ENCODE peak calls at places on chromosomes 4 and X, in four cellular contexts. N is activated CD8-positive, alpha-beta T cell treated with anti-CD3 and anti-CD28 coated beads for 36 hours; Z is NCI-H1417; A is activated CD4-positive, alpha-beta T cell treated with anti-CD3 and anti-CD28 coated beads for 24 hours. O is an unnamed sample.

GRCh38 chrX:121755541-121755940 is 708.1 kb downstream of the GLUD2 start:
- DNase-seq in N (no peak), A (no peak), Z (no peak), O (no peak)

GRCh38 chr4:52825311-52826090 is 36.6 kb upstream of the RASL11B start:
- DNase-seq in N (peak), Z (no peak), A (no peak), O (no peak)

GRCh38 chrX:74705269-74705668 is 90.8 kb upstream of the RLIM start:
- DNase-seq in N (no peak), A (no peak), Z (no peak), O (no peak)

GRCh38 chr4:156545003-156545785 is 426.4 kb downstream of the PDGFC start:
- DNase-seq in Z (no peak), A (no peak), N (no peak), O (no peak)

GRCh38 chrX:84168095-84168494 is 19.9 kb downstream of the RPS6KA6 start:
- DNase-seq in A (no peak), N (no peak), Z (no peak), O (no peak)

GRCh38 chr4:33996075-33996718 is 2248.1 kb downstream of the ARAP2 start:
- DNase-seq in N (no peak), Z (no peak), A (no peak), O (no peak)

GRCh38 chrX:37745354-37745753 is 34.5 kb upstream of the CYBB start:
- DNase-seq in Z (peak), A (peak), N (peak), O (peak)

GRCh38 chrX:27674491-27674890 is 84.3 kb downstream of the DCAF8L2 start:
- DNase-seq in Z (no peak), N (no peak), A (no peak), O (no peak)

GRCh38 chrX:148385471-148385870 is 114.9 kb upstream of the AFF2 start:
- DNase-seq in N (no peak), A (no peak), Z (no peak), O (no peak)

GRCh38 chr4:185219551-185220344 is 10.3 kb downstream of the SNX25 start:
- DNase-seq in A (no peak), N (no peak), Z (no peak), O (peak)